ENCODE peak calls at places on chromosomes 12 and 14, in four cellular contexts. One of them, this sample, is unnamed.

GRCh38 chr14:74739293-74740030 is 23.7 kb upstream of the YLPM1 start:
- DNase-seq in K562: no peak
- DNase-seq in HepG2: no peak
- DNase-seq in WTC11: no peak
- DNase-seq in this sample: no peak

GRCh38 chr12:9050521-9051155 is 61.3 kb downstream of the KLRG1 start:
- DNase-seq in K562: no peak
- DNase-seq in HepG2: no peak
- DNase-seq in WTC11: no peak
- DNase-seq in this sample: no peak

GRCh38 chr14:39069923-39070322 is 33.1 kb downstream of the SEC23A start:
- DNase-seq in K562: no peak
- DNase-seq in HepG2: no peak
- DNase-seq in WTC11: no peak
- DNase-seq in this sample: no peak

GRCh38 chr12:127559349-127560040 is 707.5 kb upstream of the TMEM132C start:
- DNase-seq in K562: peak
- DNase-seq in HepG2: no peak
- DNase-seq in WTC11: peak
- DNase-seq in this sample: peak

GRCh38 chr12:124024263-124024678 is 51.3 kb downstream of the ZNF664 start:
- DNase-seq in K562: no peak
- DNase-seq in HepG2: no peak
- DNase-seq in WTC11: no peak
- DNase-seq in this sample: no peak

GRCh38 chr14:103198429-103199140 is 75.3 kb downstream of the TNFAIP2 start:
- DNase-seq in K562: no peak
- DNase-seq in HepG2: peak
- DNase-seq in WTC11: no peak
- DNase-seq in this sample: no peak

GRCh38 chr12:102249073-102249854 is 51.6 kb upstream of the PMCH start:
- DNase-seq in K562: no peak
- DNase-seq in HepG2: no peak
- DNase-seq in WTC11: no peak
- DNase-seq in this sample: no peak

GRCh38 chr12:53219116-53219955 is 12.3 kb upstream of the ITGB7 start:
- DNase-seq in K562: peak
- DNase-seq in HepG2: no peak
- DNase-seq in WTC11: no peak
- DNase-seq in this sample: no peak

GRCh38 chr12:124397399-124397679 is 102.4 kb downstream of the RFLNA start:
- DNase-seq in K562: no peak
- DNase-seq in HepG2: no peak
- DNase-seq in WTC11: no peak
- DNase-seq in this sample: no peak

GRCh38 chr14:39426605-39427004 is 5.6 kb downstream of the FBXO33 start:
- DNase-seq in K562: no peak
- DNase-seq in HepG2: peak
- DNase-seq in WTC11: no peak
- DNase-seq in this sample: no peak

GRCh38 chr12:57126061-57126460 is 2.2 kb upstream of the LRP1 start:
- DNase-seq in K562: no peak
- DNase-seq in HepG2: no peak
- DNase-seq in WTC11: no peak
- DNase-seq in this sample: no peak

GRCh38 chr14:22545842-22546721 is 42.9 kb downstream of the DAD1 start:
- DNase-seq in K562: no peak
- DNase-seq in HepG2: no peak
- DNase-seq in WTC11: no peak
- DNase-seq in this sample: no peak

GRCh38 chr14:47442206-47442605 is 233.2 kb downstream of the MDGA2 start:
- DNase-seq in K562: no peak
- DNase-seq in HepG2: peak
- DNase-seq in WTC11: peak
- DNase-seq in this sample: no peak

GRCh38 chr12:77231548-77231947 is 166.2 kb upstream of the E2F7 start:
- DNase-seq in K562: no peak
- DNase-seq in HepG2: no peak
- DNase-seq in WTC11: no peak
- DNase-seq in this sample: no peak

GRCh38 chr12:117298648-117299225 is 62.7 kb downstream of the NOS1 start:
- DNase-seq in K562: no peak
- DNase-seq in HepG2: no peak
- DNase-seq in WTC11: no peak
- DNase-seq in this sample: no peak

GRCh38 chr14:22668417-22668816 is 24.3 kb upstream of the OR6J1 start:
- DNase-seq in K562: no peak
- DNase-seq in HepG2: no peak
- DNase-seq in WTC11: no peak
- DNase-seq in this sample: no peak

GRCh38 chr14:54116972-54117371 is 160.3 kb upstream of the BMP4 start:
- DNase-seq in K562: no peak
- DNase-seq in HepG2: peak
- DNase-seq in WTC11: no peak
- DNase-seq in this sample: no peak

GRCh38 chr12:114152890-114153289 is 186.8 kb upstream of the RBM19 start:
- DNase-seq in K562: no peak
- DNase-seq in HepG2: no peak
- DNase-seq in WTC11: no peak
- DNase-seq in this sample: no peak

GRCh38 chr14:98633380-98633779 is 638.6 kb downstream of the BCL11B start:
- DNase-seq in K562: no peak
- DNase-seq in HepG2: peak
- DNase-seq in WTC11: no peak
- DNase-seq in this sample: no peak

GRCh38 chr12:33427071-33427470 is 12.5 kb downstream of the SYT10 start:
- DNase-seq in K562: no peak
- DNase-seq in HepG2: peak
- DNase-seq in WTC11: peak
- DNase-seq in this sample: no peak

GRCh38 chr14:92586001-92586947 is 72.7 kb downstream of the RIN3 start:
- DNase-seq in K562: no peak
- DNase-seq in HepG2: no peak
- DNase-seq in WTC11: no peak
- DNase-seq in this sample: peak

GRCh38 chr12:12823308-12823707 is 10.2 kb downstream of the DDX47 start:
- DNase-seq in K562: no peak
- DNase-seq in HepG2: no peak
- DNase-seq in WTC11: no peak
- DNase-seq in this sample: no peak

GRCh38 chr14:47822326-47822725 is 146.9 kb upstream of the MDGA2 start:
- DNase-seq in K562: no peak
- DNase-seq in HepG2: no peak
- DNase-seq in WTC11: no peak
- DNase-seq in this sample: no peak

GRCh38 chr12:85713368-85713767 is 122.8 kb downstream of the RASSF9 start:
- DNase-seq in K562: no peak
- DNase-seq in HepG2: no peak
- DNase-seq in WTC11: no peak
- DNase-seq in this sample: no peak

GRCh38 chr12:115413626-115414025 is 729.7 kb upstream of the TBX3 start:
- DNase-seq in K562: no peak
- DNase-seq in HepG2: no peak
- DNase-seq in WTC11: no peak
- DNase-seq in this sample: no peak

GRCh38 chr12:66964629-66965028 is 285.8 kb upstream of the GRIP1 start:
- DNase-seq in K562: no peak
- DNase-seq in HepG2: no peak
- DNase-seq in WTC11: no peak
- DNase-seq in this sample: no peak

GRCh38 chr12:52042706-52043385 is 8.4 kb upstream of the NR4A1 start:
- DNase-seq in K562: no peak
- DNase-seq in HepG2: no peak
- DNase-seq in WTC11: no peak
- DNase-seq in this sample: no peak

GRCh38 chr12:73973486-73973885 is 564.1 kb upstream of the ATXN7L3B start:
- DNase-seq in K562: no peak
- DNase-seq in HepG2: no peak
- DNase-seq in WTC11: no peak
- DNase-seq in this sample: no peak

GRCh38 chr12:14810953-14811483 is 3.0 kb downstream of the SMCO3 start:
- DNase-seq in K562: no peak
- DNase-seq in HepG2: peak
- DNase-seq in WTC11: peak
- DNase-seq in this sample: no peak

GRCh38 chr14:75452900-75453816 is 25.3 kb downstream of the JDP2 start:
- DNase-seq in K562: no peak
- DNase-seq in HepG2: peak
- DNase-seq in WTC11: peak
- DNase-seq in this sample: no peak

GRCh38 chr12:44154128-44154527 is 318.2 kb downstream of the TMEM117 start:
- DNase-seq in K562: no peak
- DNase-seq in HepG2: no peak
- DNase-seq in WTC11: no peak
- DNase-seq in this sample: no peak

GRCh38 chr12:47736877-47737676 is 11.8 kb upstream of the ENDOU start:
- DNase-seq in K562: peak
- DNase-seq in HepG2: no peak
- DNase-seq in WTC11: peak
- DNase-seq in this sample: no peak

GRCh38 chr14:71521238-71521637 is 411.0 kb upstream of the RGS6 start:
- DNase-seq in K562: no peak
- DNase-seq in HepG2: no peak
- DNase-seq in WTC11: no peak
- DNase-seq in this sample: no peak

DNA sequence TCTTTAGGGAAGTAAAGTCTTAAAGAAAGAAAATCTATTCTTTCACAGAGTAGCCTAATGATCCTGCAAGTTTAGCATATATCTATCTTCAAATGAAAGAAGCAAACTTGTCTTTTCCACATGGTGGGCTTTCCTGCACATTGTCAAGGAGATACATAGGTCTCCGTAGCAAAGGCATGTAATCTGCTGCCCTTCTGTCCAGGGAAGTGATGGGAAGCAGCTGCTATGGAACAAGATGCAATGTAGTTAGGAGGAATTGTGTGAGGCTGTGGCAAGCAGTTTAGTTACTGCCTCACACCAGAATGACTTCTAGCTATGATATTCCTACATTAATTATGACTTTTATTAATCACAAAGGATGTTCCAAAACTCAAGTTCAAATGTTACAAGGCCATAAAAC is 174.4 kb downstream of the PDZRN4 start:
- DNase-seq in K562: no peak
- DNase-seq in HepG2: no peak
- DNase-seq in WTC11: no peak
- DNase-seq in this sample: no peak
- TF ChIP-seq CREM in K562: no peak
- TF ChIP-seq CREM in HepG2: no peak
- TF ChIP-seq CREM in WTC11: no peak
- TF ChIP-seq CREM in this sample: no peak

GRCh38 chr12:30796891-30797371 is 42.2 kb upstream of the CAPRIN2 start:
- DNase-seq in K562: no peak
- DNase-seq in HepG2: no peak
- DNase-seq in WTC11: peak
- DNase-seq in this sample: no peak
- TF ChIP-seq CREM in K562: no peak
- TF ChIP-seq CREM in HepG2: no peak
- TF ChIP-seq CREM in WTC11: no peak
- TF ChIP-seq CREM in this sample: no peak

GRCh38 chr12:121789800-121790748 is 3.4 kb downstream of the RHOF start:
- DNase-seq in K562: no peak
- DNase-seq in HepG2: no peak
- DNase-seq in WTC11: no peak
- DNase-seq in this sample: peak
- TF ChIP-seq CREM in K562: no peak
- TF ChIP-seq CREM in HepG2: no peak
- TF ChIP-seq CREM in WTC11: no peak
- TF ChIP-seq CREM in this sample: peak

DNA sequence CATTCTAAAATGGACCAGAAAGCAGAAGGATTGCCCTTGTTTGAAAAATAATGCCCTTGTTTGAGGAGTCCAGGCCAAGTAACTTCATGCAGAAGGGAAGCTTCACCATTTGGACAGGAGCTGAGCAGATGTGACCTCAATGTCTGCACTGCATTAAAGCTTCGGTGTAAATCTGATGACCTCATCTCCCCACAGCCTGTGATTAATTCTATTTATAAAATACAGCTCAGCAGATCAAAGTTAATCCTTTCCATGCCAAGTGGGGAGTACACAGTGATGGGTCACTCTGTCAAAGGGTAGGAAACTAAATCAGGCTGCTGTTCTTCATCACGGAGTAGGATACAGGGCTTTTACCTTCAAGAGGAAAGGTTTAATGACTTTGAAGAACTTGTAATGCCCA is 533.7 kb downstream of the RPS29 start:
- DNase-seq in K562: no peak
- DNase-seq in HepG2: no peak
- DNase-seq in WTC11: no peak
- DNase-seq in this sample: no peak
- TF ChIP-seq CREM in K562: no peak
- TF ChIP-seq CREM in HepG2: no peak
- TF ChIP-seq CREM in WTC11: no peak
- TF ChIP-seq CREM in this sample: no peak

GRCh38 chr14:87686736-87687135 is 306.2 kb downstream of the GALC start:
- DNase-seq in K562: no peak
- DNase-seq in HepG2: no peak
- DNase-seq in WTC11: no peak
- DNase-seq in this sample: no peak

GRCh38 chr14:87690076-87690661 is 302.8 kb downstream of the GALC start:
- DNase-seq in K562: no peak
- DNase-seq in HepG2: no peak
- DNase-seq in WTC11: no peak
- DNase-seq in this sample: no peak

GRCh38 chr14:87691482-87691881 is 301.5 kb downstream of the GALC start:
- DNase-seq in K562: no peak
- DNase-seq in HepG2: no peak
- DNase-seq in WTC11: no peak
- DNase-seq in this sample: no peak

DNA sequence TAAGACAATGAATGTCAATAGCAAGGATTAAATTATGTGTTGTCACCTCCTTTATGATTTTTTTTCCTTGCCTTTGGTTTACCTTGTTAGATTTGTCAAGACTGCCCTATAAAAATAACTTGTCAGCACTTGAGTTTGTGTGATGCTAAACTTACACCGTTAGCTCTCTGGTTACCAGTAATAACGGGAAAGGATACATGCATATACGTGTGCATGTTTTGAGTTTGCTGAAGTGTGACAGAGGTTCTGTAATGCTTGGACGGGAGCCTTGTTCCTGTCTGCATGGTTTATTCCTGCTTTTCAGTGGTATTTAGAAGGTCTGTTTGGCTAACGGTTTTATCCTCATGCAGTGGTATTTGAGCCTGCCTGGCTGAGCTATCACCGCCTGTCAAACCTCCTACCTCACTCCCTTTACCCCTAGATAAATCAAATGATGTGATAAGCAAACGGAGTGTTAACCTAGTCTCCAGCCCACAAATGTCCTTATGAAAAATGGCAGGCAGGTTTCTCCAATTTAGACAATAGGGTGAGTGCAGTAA is 305.6 kb downstream of the GALC start:
- DNase-seq in K562: no peak
- DNase-seq in HepG2: no peak
- DNase-seq in WTC11: no peak
- DNase-seq in this sample: no peak
- TF ChIP-seq CREM in K562: no peak
- TF ChIP-seq CREM in HepG2: no peak
- TF ChIP-seq CREM in WTC11: no peak
- TF ChIP-seq CREM in this sample: no peak

GRCh38 chr12:19927661-19928060 is 440.7 kb upstream of the PDE3A start:
- DNase-seq in K562: no peak
- DNase-seq in HepG2: no peak
- DNase-seq in WTC11: no peak
- DNase-seq in this sample: no peak
- TF ChIP-seq CREM in K562: no peak
- TF ChIP-seq CREM in HepG2: no peak
- TF ChIP-seq CREM in WTC11: no peak
- TF ChIP-seq CREM in this sample: no peak